ENCODE peak calls at places on chromosome 20, in six cellular contexts. Y is HCT116, K is colonic mucosa, F is K562, Z is GM23248, O is IMR-90. R is an unnamed sample.

GRCh38 chr20:5569021-5569420 is 181.2 kb upstream of the SHLD1 start:
- DNase-seq in Y (peak; percentile 28), K (peak; percentile 70), F (peak; percentile 8), Z (peak; percentile 56), O (peak; percentile 59), R (no peak)

GRCh38 chr20:41309817-41310216 is 7.7 kb downstream of the ZHX3 start:
- DNase-seq in Y (no peak), K (no peak), F (peak; percentile 29), Z (peak; percentile 74), O (peak; percentile 85), R (no peak)

GRCh38 chr20:44125332-44126127 is 61.5 kb downstream of the JPH2 start:
- DNase-seq in Y (no peak), K (no peak), F (no peak), Z (no peak), O (no peak), R (no peak)

GRCh38 chr20:43530321-43531090 is 23.0 kb downstream of the L3MBTL1 start:
- DNase-seq in Y (no peak), K (no peak), F (no peak), Z (no peak), O (no peak), R (no peak)

GRCh38 chr20:17808357-17808756 is 108.6 kb downstream of the BANF2 start:
- DNase-seq in Y (no peak), K (peak; percentile 52), F (no peak), Z (peak; percentile 74), O (peak; percentile 48), R (no peak)

GRCh38 chr20:36606171-36607116 is 865 bp downstream of the RAB5IF start:
- DNase-seq in Y (no peak), K (peak; percentile 40), F (peak; percentile 27), Z (peak; percentile 65), O (peak; percentile 21), R (peak; percentile 46)

GRCh38 chr20:44247676-44248419 is 740 bp downstream of the GDAP1L1 start:
- DNase-seq in Y (no peak), K (no peak), F (peak; percentile 82), Z (peak; percentile 46), O (peak; percentile 15), R (peak; percentile 94)

GRCh38 chr20:47574616-47575401 is 73.1 kb downstream of the NCOA3 start:
- DNase-seq in Y (no peak), K (no peak), F (peak; percentile 27), Z (no peak), O (peak; percentile 49), R (no peak)

GRCh38 chr20:20677186-20677585 is 35.3 kb downstream of the RALGAPA2 start:
- DNase-seq in Y (no peak), K (no peak), F (no peak), Z (no peak), O (no peak), R (no peak)

GRCh38 chr20:62186887-62187866 is 4.3 kb downstream of the MTG2 start:
- DNase-seq in Y (no peak), K (no peak), F (no peak), Z (peak; percentile 62), O (peak; percentile 37), R (no peak)

GRCh38 chr20:36334281-36335075 is 28.3 kb downstream of the DLGAP4 start:
- DNase-seq in Y (no peak), K (no peak), F (no peak), Z (no peak), O (no peak), R (no peak)

GRCh38 chr20:2942439-2942838 is 69.2 kb downstream of the PTPRA start:
- DNase-seq in Y (no peak), K (no peak), F (no peak), Z (peak; percentile 47), O (peak; percentile 59), R (no peak)

GRCh38 chr20:56359212-56360132 is 698 bp downstream of the FAM210B start:
- DNase-seq in Y (no peak), K (peak; percentile 40), F (no peak), Z (peak; percentile 87), O (peak; percentile 73), R (peak; percentile 64)

GRCh38 chr20:53847118-53847842 is 223.1 kb downstream of the BCAS1 start:
- DNase-seq in Y (no peak), K (no peak), F (no peak), Z (no peak), O (no peak), R (no peak)
- H3K9ac ChIP-seq in Y (no peak overlapping the region), K (no peak overlapping the region), F (no peak overlapping the region), Z (no peak overlapping the region), O (no peak overlapping the region), R (no peak overlapping the region)

GRCh38 chr20:33686984-33687366 is 790 bp upstream of the E2F1 start:
- DNase-seq in Y (no peak), K (no peak), F (no peak), Z (no peak), O (no peak), R (no peak)

GRCh38 chr20:33687370-33687915 is 1.3 kb upstream of the E2F1 start:
- DNase-seq in Y (no peak), K (no peak), F (no peak), Z (peak; percentile 22), O (no peak), R (no peak)

GRCh38 chr20:33685328-33686007 is 717 bp downstream of the E2F1 start:
- DNase-seq in Y (no peak), K (peak; percentile 77), F (peak; percentile 89), Z (peak; percentile 60), O (no peak), R (peak; percentile 63)

GRCh38 chr20:33686008-33686983 is at the start of gene E2F1:
- DNase-seq in Y (peak; percentile 77), K (peak; percentile 97), F (peak; percentile 98), Z (peak; percentile 98), O (peak; percentile 84), R (peak; percentile 99)

DNA sequence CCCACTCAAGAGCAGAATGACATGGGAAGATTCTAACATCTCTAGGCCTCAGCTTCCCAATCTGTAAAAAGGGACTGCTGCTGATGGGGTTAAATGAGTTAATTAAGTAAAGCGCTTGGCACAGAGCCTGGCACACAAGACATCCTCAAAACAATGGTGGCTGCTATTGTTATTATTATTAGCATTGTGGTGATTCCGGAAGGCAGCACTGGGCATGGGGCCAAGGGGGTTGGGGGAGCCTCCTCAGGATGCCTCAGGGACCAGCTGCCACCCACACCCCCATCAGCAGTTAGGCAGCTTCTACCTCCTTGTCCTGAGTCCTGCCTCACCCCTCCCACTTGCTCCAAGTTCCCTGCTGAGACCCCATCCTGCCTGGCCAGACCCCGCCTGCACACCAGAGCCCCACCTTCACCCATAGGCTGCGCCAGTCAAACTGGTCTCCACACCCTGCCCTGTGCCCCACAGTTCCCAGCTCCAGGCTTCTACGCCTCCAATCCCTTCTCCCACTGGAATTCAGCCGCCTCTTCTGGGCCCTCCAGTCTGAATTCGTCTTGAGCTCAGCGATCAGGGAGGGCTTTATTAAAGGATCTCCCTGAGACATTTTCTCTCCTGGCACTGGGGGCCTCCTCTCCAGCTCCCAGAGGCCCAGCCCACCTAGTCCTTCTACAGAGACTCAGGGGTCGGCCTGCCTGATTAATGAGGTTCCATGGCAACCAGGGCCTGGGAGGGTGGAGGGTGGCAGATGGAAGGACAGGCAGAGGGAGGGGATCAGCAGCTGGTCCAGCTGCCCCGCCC is 1.5 kb downstream of the E2F1 start:
- DNase-seq in Y (no peak), K (no peak), F (no peak), Z (no peak), O (no peak), R (peak; percentile 84)
- H3K9ac ChIP-seq in Y (peak overlapping the region; percentile 90), K (peak overlapping the region; percentile 47), F (peak overlapping the region; percentile 75), Z (peak overlapping the region; percentile 66), O (peak overlapping the region; percentile 81), R (no peak overlapping the region)

DNA sequence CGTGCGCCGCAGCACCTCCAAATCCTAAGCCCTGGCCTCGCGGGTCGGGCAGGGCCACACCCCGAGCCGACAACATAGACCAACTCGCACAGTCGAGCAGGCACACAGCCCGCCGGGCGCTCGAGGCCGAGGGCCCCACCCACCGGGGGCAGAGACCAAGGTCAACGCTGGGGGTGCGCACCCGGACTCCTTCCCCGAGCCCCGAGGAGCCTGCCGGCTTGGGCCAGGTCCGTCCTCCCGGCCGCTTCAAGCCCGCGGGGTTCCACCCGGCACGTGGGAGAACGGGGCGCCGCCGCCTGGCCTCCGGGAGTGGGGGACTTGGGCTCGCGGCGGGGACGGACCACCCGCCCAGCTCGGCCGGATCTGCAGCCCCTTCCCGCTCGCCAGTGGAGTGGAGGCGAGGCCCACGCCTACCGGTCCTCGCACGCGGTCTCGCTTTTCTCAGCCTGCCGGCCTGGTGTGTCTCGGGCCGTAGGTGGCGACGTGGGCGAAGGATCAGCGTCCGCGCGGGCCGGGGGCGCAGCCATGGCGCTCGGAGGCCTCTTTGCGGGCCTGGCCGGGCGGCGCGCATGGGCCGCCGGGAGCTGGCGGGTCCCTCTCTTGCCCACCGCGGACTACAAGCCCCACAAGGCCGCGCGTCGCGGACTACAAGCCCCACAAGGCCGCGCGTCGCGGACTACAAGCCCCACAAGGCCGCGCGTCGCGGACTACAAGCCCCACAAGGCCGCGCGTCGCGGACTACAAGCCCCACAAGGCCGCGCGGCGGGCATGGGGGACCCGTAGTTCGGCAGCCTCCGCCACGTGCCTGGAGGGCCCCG is at the start of gene UCKL1:
- DNase-seq in Y (peak; percentile 79), K (peak; percentile 91), F (peak; percentile 91), Z (peak; percentile 97), O (peak; percentile 91), R (peak; percentile 98)
- H3K9ac ChIP-seq in Y (peak within 1 kb of the TSS; percentile 96), K (peak within 1 kb of the TSS; percentile 100), F (peak within 1 kb of the TSS; percentile 98), Z (peak within 1 kb of the TSS; percentile 94), O (peak within 1 kb of the TSS; percentile 100), R (peak within 1 kb of the TSS; percentile 93)

GRCh38 chr20:64070244-64070993 is 7.4 kb downstream of the TCEA2 start:
- DNase-seq in Y (no peak), K (no peak), F (no peak), Z (no peak), O (no peak), R (no peak)

GRCh38 chr20:64073476-64074183 is 5.7 kb downstream of the RGS19 start:
- DNase-seq in Y (no peak), K (no peak), F (no peak), Z (no peak), O (no peak), R (no peak)

GRCh38 chr20:64069614-64070243 is 6.7 kb downstream of the TCEA2 start:
- DNase-seq in Y (no peak), K (no peak), F (peak; percentile 70), Z (peak; percentile 41), O (no peak), R (peak; percentile 83)

GRCh38 chr20:64072664-64073063 is 6.7 kb downstream of the RGS19 start:
- DNase-seq in Y (no peak), K (no peak), F (no peak), Z (no peak), O (no peak), R (no peak)

DNA sequence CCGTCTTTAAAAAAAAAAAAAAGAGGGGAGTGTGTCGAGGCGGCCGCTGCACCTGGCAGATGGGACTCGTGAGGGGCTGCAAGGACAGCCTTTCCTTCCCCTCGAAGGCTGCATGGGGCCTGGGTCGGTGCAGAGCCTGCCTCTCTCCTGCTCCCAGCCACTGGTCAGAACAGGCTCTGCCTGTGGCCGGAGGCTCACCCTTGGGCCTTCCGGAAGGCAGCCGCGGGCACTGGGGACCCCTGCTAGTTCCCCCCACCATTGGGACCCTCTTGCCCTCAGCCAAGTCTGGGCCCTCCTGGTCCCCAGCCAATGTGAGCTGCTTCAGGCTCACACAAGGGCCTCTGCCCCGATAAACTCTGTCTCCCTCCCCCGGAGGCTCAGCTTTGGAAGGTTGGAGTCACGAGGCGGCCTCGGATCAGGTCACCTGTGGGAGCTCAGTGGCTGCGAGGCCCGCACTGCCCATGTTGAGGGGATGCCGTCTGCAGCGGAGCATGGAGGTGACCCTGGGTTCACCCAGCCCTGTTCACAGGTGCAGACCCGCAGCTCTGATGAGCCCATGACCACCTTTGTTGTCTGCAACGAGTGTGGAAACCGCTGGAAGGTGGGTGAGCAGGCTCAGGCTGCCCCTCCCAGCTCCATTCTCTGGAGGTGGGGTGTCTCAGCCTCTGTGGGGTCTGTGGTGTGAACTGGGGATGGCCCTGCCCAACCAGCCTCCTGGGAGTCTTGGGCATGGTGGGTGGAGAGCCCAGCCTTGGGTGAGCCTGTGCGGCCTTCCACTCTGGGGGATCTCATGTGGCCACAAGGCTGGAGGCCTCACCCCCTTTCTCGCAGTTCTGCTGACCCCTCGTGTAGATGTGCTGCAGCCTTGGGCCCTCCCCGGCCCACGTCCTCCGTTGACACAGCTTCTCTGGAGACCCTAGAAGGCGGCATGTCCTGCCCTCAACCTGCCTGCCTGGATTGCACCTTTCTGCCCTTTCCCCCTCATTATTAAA is 7.7 kb downstream of the RGS19 start:
- DNase-seq in Y (no peak), K (no peak), F (no peak), Z (no peak), O (no peak), R (no peak)
- H3K9ac ChIP-seq in Y (no peak overlapping the region), K (no peak overlapping the region), F (no peak overlapping the region), Z (no peak overlapping the region), O (no peak overlapping the region), R (no peak overlapping the region)

R was measured in neural progenitor cell.